ENCODE peak calls at places on chromosomes 3 and 15, in four cellular contexts. Y is CD8-positive, alpha-beta memory T cell; A is effector memory CD4-positive, alpha-beta T cell; X is heart left ventricle. K is an unnamed sample.
A peak's percentile ranks its signal among the peaks of the same experiment; 100 is the strongest.

GRCh38 chr3:98734737-98735136 is 28.4 kb upstream of the ST3GAL6 start:
- DNase-seq in X (no peak), Y (no peak), A (no peak), K (no peak)

GRCh38 chr15:79168922-79169322 is 78.3 kb upstream of the RASGRF1 start:
- DNase-seq in Y (no peak), X (peak; percentile 34), A (no peak), K (peak; percentile 76)

GRCh38 chr3:77693147-77693546 is 653.2 kb downstream of the ROBO2 start:
- DNase-seq in Y (no peak), X (no peak), A (no peak), K (no peak)

GRCh38 chr15:80059786-80060489 is 462 bp downstream of the ZFAND6 start:
- DNase-seq in A (no peak), Y (no peak), X (peak; percentile 83), K (peak; percentile 93)

GRCh38 chr3:46124216-46125143 is 83.6 kb downstream of the CCR1 start:
- DNase-seq in Y (no peak), A (no peak), X (no peak), K (no peak)

GRCh38 chr3:68878322-68878721 is 54.0 kb downstream of the TAFA4 start:
- DNase-seq in Y (no peak), X (no peak), A (no peak), K (no peak)

GRCh38 chr3:133038089-133038730 is at the start of gene TMEM108:
- DNase-seq in Y (no peak), A (no peak), X (peak; percentile 79), K (peak; percentile 91)

GRCh38 chr3:161821591-161821990 is 325.0 kb downstream of the OTOL1 start:
- DNase-seq in A (no peak), X (no peak), Y (no peak), K (no peak)

GRCh38 chr15:88745696-88746095 is 57.5 kb upstream of the ACAN start:
- DNase-seq in A (no peak), Y (no peak), X (no peak), K (no peak)

GRCh38 chr15:86773766-86774165 is 694.1 kb downstream of the AGBL1 start:
- DNase-seq in X (no peak), Y (no peak), A (no peak), K (no peak)

GRCh38 chr3:152315623-152316022 is 46.9 kb downstream of the MBNL1 start:
- DNase-seq in A (no peak), X (no peak), Y (no peak), K (no peak)

GRCh38 chr15:88193415-88193814 is 63.1 kb downstream of the NTRK3 start:
- DNase-seq in Y (no peak), A (no peak), X (no peak), K (no peak)

GRCh38 chr3:128496602-128497304 is 3.8 kb upstream of the GATA2 start:
- DNase-seq in Y (no peak), X (no peak), A (no peak), K (peak; percentile 94)

GRCh38 chr15:99385865-99386264 is 134.6 kb downstream of the LRRC28 start:
- DNase-seq in X (peak; percentile 76), A (no peak), Y (no peak), K (peak; percentile 58)

GRCh38 chr3:54909236-54909635 is 18.6 kb downstream of the LRTM1 start:
- DNase-seq in Y (no peak), X (no peak), A (no peak), K (no peak)

GRCh38 chr3:54905936-54906335 is 21.9 kb downstream of the LRTM1 start:
- DNase-seq in A (no peak), X (no peak), Y (no peak), K (no peak)

GRCh38 chr3:54902286-54902685 is 25.6 kb downstream of the LRTM1 start:
- DNase-seq in A (no peak), Y (no peak), X (no peak), K (no peak)

GRCh38 chr3:54905230-54905888 is 22.5 kb downstream of the LRTM1 start:
- DNase-seq in X (no peak), A (no peak), Y (no peak), K (peak; percentile 27)

GRCh38 chr3:54906763-54907162 is 21.1 kb downstream of the LRTM1 start:
- DNase-seq in X (no peak), Y (no peak), A (no peak), K (no peak)
- H3K27ac ChIP-seq in X (no peak overlapping the region), Y (no peak overlapping the region), A (no peak overlapping the region), K (no peak overlapping the region)

GRCh38 chr15:64122444-64122843 is 26.7 kb downstream of the SNX1 start:
- DNase-seq in Y (no peak), X (no peak), A (no peak), K (no peak)
- H3K36me3 ChIP-seq in Y (peaks cover 75% of the 10 kb centered on the region), X (peaks cover 99% of the 10 kb centered on the region), A (peaks cover 88% of the 10 kb centered on the region), K (peaks cover 79% of the 10 kb centered on the region)

GRCh38 chr15:69593488-69593887 is 140.9 kb downstream of the RPLP1 start:
- DNase-seq in A (no peak), Y (no peak), X (no peak), K (no peak)

GRCh38 chr15:69590201-69590600 is 137.6 kb downstream of the RPLP1 start:
- DNase-seq in X (no peak), Y (no peak), A (no peak), K (no peak)

GRCh38 chr15:69592954-69593353 is 140.3 kb downstream of the RPLP1 start:
- DNase-seq in A (no peak), Y (no peak), X (no peak), K (no peak)

GRCh38 chr15:69590932-69591524 is 138.4 kb downstream of the RPLP1 start:
- DNase-seq in X (no peak), Y (no peak), A (no peak), K (no peak)

DNA sequence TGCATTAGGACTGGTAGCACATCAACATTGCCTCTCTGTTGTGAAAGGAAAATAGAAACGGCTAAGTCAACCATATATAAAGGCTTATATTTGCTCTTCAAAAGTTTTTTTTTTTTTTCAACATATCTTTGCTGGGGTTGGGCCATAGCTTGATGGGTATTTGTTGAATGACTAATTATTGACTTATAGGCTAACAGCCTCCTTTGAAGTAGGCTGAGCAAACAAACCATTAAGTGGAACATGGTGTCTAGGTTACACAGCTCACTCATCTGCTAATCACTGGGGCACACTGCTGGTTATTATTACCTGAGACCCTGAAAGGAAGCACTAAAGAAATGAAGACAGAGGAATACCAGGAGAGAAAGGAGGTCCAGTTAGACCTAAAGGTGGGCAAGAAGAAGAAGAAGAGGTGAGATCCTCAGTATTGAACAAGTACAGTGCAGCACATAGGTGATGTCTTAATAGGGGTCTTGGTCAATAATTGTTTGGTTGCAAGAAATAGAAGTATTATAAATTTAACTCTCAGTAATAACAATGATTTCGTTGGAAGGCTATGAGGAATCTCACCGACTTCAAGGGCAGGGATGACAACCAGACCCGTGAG is 139.4 kb downstream of the RPLP1 start:
- DNase-seq in X (no peak), Y (no peak), A (no peak), K (no peak)
- H3K4me1 ChIP-seq in X (peaks cover 21% of the 10 kb centered on the region), Y (peaks cover 10% of the 10 kb centered on the region), A (no peaks in the 10 kb centered on the region), K (peaks cover 13% of the 10 kb centered on the region)

GRCh38 chr15:57061696-57062095 is 143.3 kb downstream of the TCF12 start:
- DNase-seq in A (no peak), X (no peak), Y (no peak), K (no peak)
- H3K27ac ChIP-seq in A (no peak overlapping the region), X (no peak overlapping the region), Y (no peak overlapping the region), K (peak overlapping the region; percentile 76)

GRCh38 chr3:23889950-23890349 is 26.8 kb downstream of the NKIRAS1 start:
- DNase-seq in X (no peak), Y (no peak), A (no peak), K (no peak)

GRCh38 chr3:23895181-23895580 is 21.6 kb downstream of the NKIRAS1 start:
- DNase-seq in A (no peak), X (no peak), Y (no peak), K (no peak)

GRCh38 chr3:23888617-23889228 is 28.1 kb downstream of the NKIRAS1 start:
- DNase-seq in A (no peak), Y (no peak), X (no peak), K (no peak)

GRCh38 chr3:23889401-23889800 is 27.4 kb downstream of the NKIRAS1 start:
- DNase-seq in X (no peak), Y (no peak), A (no peak), K (no peak)

DNA sequence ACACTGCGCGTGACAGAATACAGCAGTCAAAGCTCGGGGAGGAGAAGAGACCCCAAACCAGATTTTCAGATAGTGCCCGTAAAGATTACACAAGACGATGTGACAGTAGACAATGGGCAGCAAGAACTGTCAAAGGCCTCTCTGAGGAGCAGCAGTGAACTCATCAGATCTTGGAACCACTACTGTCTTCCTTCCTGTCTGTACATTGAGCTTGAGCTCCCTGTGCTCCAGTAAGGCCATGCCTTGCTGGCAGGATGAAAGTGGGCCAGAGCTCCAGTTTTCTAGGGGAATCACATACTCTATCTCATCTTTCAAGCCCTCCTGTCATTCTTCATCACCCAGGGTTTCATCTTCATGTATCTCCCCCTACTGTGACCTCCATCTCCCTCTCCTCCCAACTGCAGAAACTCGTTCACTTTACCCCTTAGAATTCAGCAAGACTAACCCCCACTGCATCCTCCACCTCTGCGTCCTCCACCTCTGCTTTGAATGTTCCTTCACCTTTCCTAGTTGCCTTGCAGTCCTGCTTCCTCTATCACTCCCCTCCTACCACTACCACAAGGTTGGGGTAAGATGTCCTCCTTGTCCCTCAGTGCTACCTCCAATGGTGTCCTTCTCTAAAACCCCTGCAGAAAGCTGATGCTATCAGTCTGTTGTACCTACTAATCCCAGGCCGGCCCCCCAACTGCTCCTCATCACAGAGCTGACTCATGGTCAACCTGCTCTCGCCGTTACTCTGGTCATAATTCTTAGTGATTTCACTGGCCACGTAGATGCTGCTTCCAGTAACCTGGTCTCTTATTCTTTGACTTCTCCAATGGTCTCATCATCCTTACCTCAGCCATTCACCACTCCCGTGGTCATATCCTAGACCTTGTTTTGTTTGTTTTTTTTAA is 22.4 kb downstream of the NKIRAS1 start:
- DNase-seq in A (no peak), X (no peak), Y (no peak), K (no peak)
- H3K36me3 ChIP-seq in A (peaks cover 14% of the 10 kb centered on the region), X (peaks cover 64% of the 10 kb centered on the region), Y (no peaks in the 10 kb centered on the region), K (peaks cover 28% of the 10 kb centered on the region)

GRCh38 chr15:32683231-32683630 is 34.6 kb upstream of the GREM1 start:
- DNase-seq in Y (no peak), X (no peak), A (no peak), K (no peak)
- H3K4me1 ChIP-seq in Y (no peaks in the 10 kb centered on the region), X (no peaks in the 10 kb centered on the region), A (no peaks in the 10 kb centered on the region), K (peaks cover 51% of the 10 kb centered on the region)

K was measured in osteoblast.